ENCODE peak calls at places on chromosomes 7 and 10, in four cellular contexts. T is A549, D is brain microvascular endothelial cell, K is heart right ventricle. A is an unnamed sample.

GRCh38 chr7:90256778-90257177 is 11.8 kb downstream of the CFAP69 start:
- DNase-seq in K (no peak), D (no peak), T (no peak), A (no peak)

GRCh38 chr10:125722811-125723210 is 3.3 kb downstream of the EDRF1 start:
- DNase-seq in K (no peak), D (no peak), T (no peak), A (no peak)

GRCh38 chr7:104126411-104126841 is 81.4 kb downstream of the ORC5 start:
- DNase-seq in D (no peak), K (no peak), T (no peak), A (no peak)

GRCh38 chr10:103854687-103855423 is 521 bp downstream of the SH3PXD2A start:
- DNase-seq in K (peak), D (no peak), T (no peak), A (no peak)

GRCh38 chr10:1036341-1036791 is 10.7 kb upstream of the IDI2 start:
- DNase-seq in T (peak), D (peak), K (no peak), A (peak)

GRCh38 chr10:47378606-47379444 is 5.3 kb downstream of the ZNF488 start:
- DNase-seq in D (no peak), K (no peak), T (no peak), A (no peak)

GRCh38 chr10:72332423-72333110 is 22.2 kb downstream of the DNAJB12 start:
- DNase-seq in T (no peak), D (no peak), K (no peak), A (no peak)

GRCh38 chr10:72097448-72098300 is 9.3 kb upstream of the SPOCK2 start:
- DNase-seq in D (peak), K (no peak), T (peak), A (no peak)

GRCh38 chr7:46286346-46286745 is 365.3 kb upstream of the IGFBP3 start:
- DNase-seq in K (no peak), T (no peak), D (no peak), A (peak)

GRCh38 chr10:120963053-120963533 is 111.9 kb downstream of the WDR11 start:
- DNase-seq in D (no peak), T (no peak), K (no peak), A (peak)

GRCh38 chr7:90384433-90384832 is 18.8 kb upstream of the CLDN12 start:
- DNase-seq in T (no peak), K (no peak), D (no peak), A (no peak)

GRCh38 chr7:23235688-23236280 is 10.8 kb upstream of the GPNMB start:
- DNase-seq in T (peak), K (no peak), D (peak), A (peak)

GRCh38 chr10:102799691-102800435 is 37.4 kb downstream of the CYP17A1 start:
- DNase-seq in D (no peak), T (no peak), K (no peak), A (no peak)

GRCh38 chr10:30455816-30456215 is 21.8 kb downstream of the MAP3K8 start:
- DNase-seq in T (no peak), K (no peak), D (no peak), A (no peak)

GRCh38 chr7:34025579-34025978 is 120.2 kb downstream of the BMPER start:
- DNase-seq in T (no peak), K (no peak), D (no peak), A (no peak)

GRCh38 chr10:126012485-126012884 is 116.1 kb downstream of the FANK1 start:
- DNase-seq in T (no peak), K (no peak), D (peak), A (no peak)

GRCh38 chr7:123220396-123220795 is 20.6 kb upstream of the SLC13A1 start:
- DNase-seq in K (no peak), D (peak), T (no peak), A (no peak)

GRCh38 chr7:137992042-137992737 is 9.7 kb downstream of the CREB3L2 start:
- DNase-seq in T (peak), K (no peak), D (peak), A (no peak)

GRCh38 chr7:129169171-129169643 is 19.2 kb upstream of the SMO start:
- DNase-seq in T (no peak), K (peak), D (no peak), A (no peak)

GRCh38 chr10:85043207-85043606 is 714.8 kb downstream of the CCSER2 start:
- DNase-seq in K (no peak), T (no peak), D (no peak), A (no peak)

GRCh38 chr7:159026271-159027047 is 118.2 kb downstream of the VIPR2 start:
- DNase-seq in K (no peak), D (peak), T (no peak), A (no peak)

DNA sequence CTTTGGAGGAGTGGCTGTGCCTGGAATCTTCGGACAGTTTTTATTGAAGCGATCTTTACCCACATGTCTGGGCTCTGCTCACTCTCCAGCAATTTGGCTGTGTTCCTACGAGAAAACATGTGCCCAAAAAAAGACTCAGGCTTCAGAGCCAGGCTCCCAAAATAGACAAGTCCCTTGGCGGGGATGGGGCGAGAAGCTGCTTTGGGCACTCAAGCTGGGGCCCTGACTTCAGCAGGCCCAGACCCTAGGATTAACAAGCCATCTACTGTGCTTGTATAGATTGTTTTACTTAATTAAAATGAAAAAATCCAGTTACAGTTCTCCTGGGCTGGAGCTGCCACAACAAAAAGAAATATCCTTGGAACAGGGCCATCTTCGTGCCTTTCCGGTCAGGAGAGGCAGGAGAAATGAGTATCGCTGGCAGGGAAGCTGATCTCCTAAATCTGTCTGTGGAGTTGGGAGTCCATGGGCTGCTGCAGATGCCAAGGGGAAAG is 51.4 kb upstream of the PDCD4 start:
- DNase-seq in K (peak), T (no peak), D (no peak), A (no peak)
- H3K27ac ChIP-seq in K (peak), T (no peak), D (no peak), A (no peak)

GRCh38 chr7:25181537-25181936 is 46.7 kb downstream of the NPVF start:
- DNase-seq in T (no peak), K (no peak), D (no peak), A (no peak)

GRCh38 chr7:25179325-25179724 is 49.0 kb downstream of the NPVF start:
- DNase-seq in D (no peak), K (no peak), T (no peak), A (no peak)

GRCh38 chr7:25179771-25180591 is 48.3 kb downstream of the NPVF start:
- DNase-seq in K (peak), D (peak), T (peak), A (peak)

GRCh38 chr7:25180946-25181345 is 47.3 kb downstream of the NPVF start:
- DNase-seq in T (peak), K (no peak), D (no peak), A (no peak)

GRCh38 chr7:25180592-25180923 is 47.7 kb downstream of the NPVF start:
- DNase-seq in K (no peak), T (no peak), D (no peak), A (no peak)
- TF ChIP-seq CTCF in K (no peak), T (no peak), D (no peak), A (no peak)

DNA sequence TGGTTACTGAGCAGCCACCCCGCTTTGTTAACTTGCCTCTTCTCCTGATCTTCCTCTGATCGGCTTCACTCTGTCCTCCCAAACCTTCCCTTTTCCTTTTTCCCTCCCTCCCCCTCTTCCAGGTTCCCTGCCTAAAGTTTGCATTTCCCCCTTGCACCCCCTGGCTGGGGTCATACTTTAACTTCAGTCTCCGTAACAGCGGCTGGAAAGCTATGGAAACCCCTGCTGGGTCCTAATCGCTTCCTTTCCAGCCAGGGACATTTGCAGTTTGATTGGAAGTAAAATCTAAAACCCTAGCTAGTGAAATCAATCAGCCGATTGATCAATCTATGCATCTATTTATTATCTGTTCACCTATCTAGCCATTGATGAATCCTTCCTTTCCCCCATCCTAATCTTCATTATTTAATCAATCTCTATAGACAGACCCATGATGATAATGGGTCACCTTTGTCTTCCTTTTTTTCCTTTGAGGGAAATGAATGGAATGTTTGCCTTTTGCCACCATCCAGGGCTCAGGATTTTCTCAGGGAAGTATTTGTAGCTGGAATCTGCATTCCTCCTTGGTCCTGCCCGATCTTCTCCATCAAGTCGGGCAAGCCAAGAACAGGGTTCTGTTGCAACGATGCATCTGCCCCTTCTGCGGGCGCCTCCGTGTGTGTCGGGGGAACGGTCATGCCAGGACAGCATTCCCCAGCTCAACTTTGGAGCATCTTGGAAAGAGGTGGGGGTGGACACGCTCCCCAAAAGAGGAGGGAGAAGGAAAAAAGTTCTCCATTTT is 8.8 kb downstream of the GATA3 start:
- DNase-seq in K (no peak), T (no peak), D (no peak), A (no peak)
- H3K27ac ChIP-seq in K (no peak), T (no peak), D (no peak), A (no peak)

GRCh38 chr10:43170491-43170890 is 32.2 kb downstream of the CSGALNACT2 start:
- DNase-seq in T (peak), K (no peak), D (no peak), A (no peak)
- TF ChIP-seq CTCF in T (no peak), K (no peak), D (peak), A (peak)

GRCh38 chr10:17074548-17074860 is 55.1 kb downstream of the CUBN start:
- DNase-seq in D (no peak), K (no peak), T (no peak), A (peak)
- H3K27ac ChIP-seq in D (peak), K (no peak), T (peak), A (peak)

GRCh38 chr10:131569851-131570715 is 258.6 kb upstream of the TCERG1L start:
- DNase-seq in T (no peak), D (no peak), K (no peak), A (no peak)
- TF ChIP-seq CTCF in T (no peak), D (no peak), K (no peak), A (no peak)

A was measured in foreskin keratinocyte.